ENCODE peak calls at places on chromosomes 11 and 22, in ten cellular contexts. One of them, this sample, is unnamed.
A peak's percentile ranks its signal among the peaks of the same experiment; 100 is the strongest.

GRCh38 chr22:17769716-17770082 is 4.6 kb downstream of the BID start:
- DNase-seq in effector memory CD4-positive, alpha-beta T cell: no peak
- DNase-seq in small intestine: peak; percentile 82
- DNase-seq in foreskin fibroblast: no peak
- DNase-seq in iris pigment epithelial cell: no peak
- DNase-seq in HFF-Myc: no peak
- DNase-seq in NAMALWA: no peak
- DNase-seq in hepatic stellate cell: no peak
- DNase-seq in suprapubic skin: no peak
- DNase-seq in H54: no peak
- DNase-seq in this sample: no peak

GRCh38 chr11:15967966-15968365 is 388.4 kb downstream of the SOX6 start:
- DNase-seq in effector memory CD4-positive, alpha-beta T cell: no peak
- DNase-seq in suprapubic skin: no peak
- DNase-seq in HFF-Myc: no peak
- DNase-seq in H54: no peak
- DNase-seq in iris pigment epithelial cell: peak; percentile 83
- DNase-seq in foreskin fibroblast: peak; percentile 74
- DNase-seq in NAMALWA: no peak
- DNase-seq in small intestine: peak; percentile 19
- DNase-seq in hepatic stellate cell: no peak
- DNase-seq in this sample: peak; percentile 50

GRCh38 chr11:27193434-27194225 is 153.0 kb downstream of the BBOX1 start:
- DNase-seq in iris pigment epithelial cell: no peak
- DNase-seq in hepatic stellate cell: no peak
- DNase-seq in HFF-Myc: no peak
- DNase-seq in NAMALWA: no peak
- DNase-seq in foreskin fibroblast: no peak
- DNase-seq in effector memory CD4-positive, alpha-beta T cell: no peak
- DNase-seq in small intestine: peak; percentile 73
- DNase-seq in suprapubic skin: no peak
- DNase-seq in H54: no peak
- DNase-seq in this sample: no peak

GRCh38 chr11:15800121-15800800 is 556.1 kb downstream of the SOX6 start:
- DNase-seq in H54: no peak
- DNase-seq in NAMALWA: no peak
- DNase-seq in iris pigment epithelial cell: peak; percentile 58
- DNase-seq in effector memory CD4-positive, alpha-beta T cell: no peak
- DNase-seq in small intestine: peak; percentile 55
- DNase-seq in hepatic stellate cell: no peak
- DNase-seq in HFF-Myc: no peak
- DNase-seq in foreskin fibroblast: peak; percentile 59
- DNase-seq in suprapubic skin: no peak
- DNase-seq in this sample: no peak

GRCh38 chr11:31995031-31995430 is 95.8 kb upstream of the RCN1 start:
- DNase-seq in H54: no peak
- DNase-seq in hepatic stellate cell: no peak
- DNase-seq in effector memory CD4-positive, alpha-beta T cell: no peak
- DNase-seq in suprapubic skin: no peak
- DNase-seq in small intestine: no peak
- DNase-seq in HFF-Myc: no peak
- DNase-seq in foreskin fibroblast: no peak
- DNase-seq in NAMALWA: no peak
- DNase-seq in iris pigment epithelial cell: no peak
- DNase-seq in this sample: no peak

GRCh38 chr11:64823568-64824119 is 13.3 kb upstream of the MEN1 start:
- DNase-seq in iris pigment epithelial cell: no peak
- DNase-seq in H54: no peak
- DNase-seq in foreskin fibroblast: no peak
- DNase-seq in hepatic stellate cell: no peak
- DNase-seq in NAMALWA: no peak
- DNase-seq in small intestine: no peak
- DNase-seq in suprapubic skin: no peak
- DNase-seq in effector memory CD4-positive, alpha-beta T cell: no peak
- DNase-seq in HFF-Myc: no peak
- DNase-seq in this sample: no peak

GRCh38 chr11:69791266-69791665 is 16.1 kb upstream of the FGF4 start:
- DNase-seq in foreskin fibroblast: peak; percentile 47
- DNase-seq in iris pigment epithelial cell: peak; percentile 50
- DNase-seq in HFF-Myc: peak; percentile 38
- DNase-seq in effector memory CD4-positive, alpha-beta T cell: no peak
- DNase-seq in hepatic stellate cell: peak; percentile 50
- DNase-seq in suprapubic skin: no peak
- DNase-seq in NAMALWA: no peak
- DNase-seq in small intestine: no peak
- DNase-seq in H54: no peak
- DNase-seq in this sample: no peak

GRCh38 chr22:44999231-44999630 is 10.6 kb downstream of the PHF21B start:
- DNase-seq in small intestine: no peak
- DNase-seq in iris pigment epithelial cell: no peak
- DNase-seq in foreskin fibroblast: no peak
- DNase-seq in HFF-Myc: no peak
- DNase-seq in effector memory CD4-positive, alpha-beta T cell: no peak
- DNase-seq in suprapubic skin: no peak
- DNase-seq in NAMALWA: no peak
- DNase-seq in H54: no peak
- DNase-seq in hepatic stellate cell: no peak
- DNase-seq in this sample: no peak

GRCh38 chr11:128867277-128867676 is at the start of gene KCNJ1:
- DNase-seq in HFF-Myc: no peak
- DNase-seq in H54: no peak
- DNase-seq in small intestine: no peak
- DNase-seq in suprapubic skin: no peak
- DNase-seq in foreskin fibroblast: no peak
- DNase-seq in NAMALWA: no peak
- DNase-seq in hepatic stellate cell: no peak
- DNase-seq in effector memory CD4-positive, alpha-beta T cell: no peak
- DNase-seq in iris pigment epithelial cell: no peak
- DNase-seq in this sample: no peak

GRCh38 chr11:82462588-82462987 is 271.1 kb downstream of the FAM181B start:
- DNase-seq in NAMALWA: no peak
- DNase-seq in foreskin fibroblast: no peak
- DNase-seq in small intestine: no peak
- DNase-seq in hepatic stellate cell: no peak
- DNase-seq in HFF-Myc: no peak
- DNase-seq in effector memory CD4-positive, alpha-beta T cell: no peak
- DNase-seq in suprapubic skin: no peak
- DNase-seq in H54: no peak
- DNase-seq in iris pigment epithelial cell: no peak
- DNase-seq in this sample: no peak

GRCh38 chr22:39098026-39098425 is 982 bp downstream of the APOBEC3H start:
- DNase-seq in iris pigment epithelial cell: no peak
- DNase-seq in H54: no peak
- DNase-seq in small intestine: no peak
- DNase-seq in effector memory CD4-positive, alpha-beta T cell: no peak
- DNase-seq in hepatic stellate cell: no peak
- DNase-seq in foreskin fibroblast: no peak
- DNase-seq in HFF-Myc: no peak
- DNase-seq in suprapubic skin: no peak
- DNase-seq in NAMALWA: no peak
- DNase-seq in this sample: no peak

GRCh38 chr22:27870234-27871191 is 48.5 kb downstream of the PITPNB start:
- DNase-seq in suprapubic skin: no peak
- DNase-seq in NAMALWA: no peak
- DNase-seq in iris pigment epithelial cell: no peak
- DNase-seq in small intestine: peak; percentile 58
- DNase-seq in H54: no peak
- DNase-seq in foreskin fibroblast: no peak
- DNase-seq in effector memory CD4-positive, alpha-beta T cell: no peak
- DNase-seq in HFF-Myc: no peak
- DNase-seq in hepatic stellate cell: no peak
- DNase-seq in this sample: no peak

GRCh38 chr11:1705121-1706052 is 8.4 kb downstream of the KRTAP5-6 start:
- DNase-seq in foreskin fibroblast: no peak
- DNase-seq in iris pigment epithelial cell: peak; percentile 20
- DNase-seq in hepatic stellate cell: no peak
- DNase-seq in suprapubic skin: no peak
- DNase-seq in H54: peak; percentile 39
- DNase-seq in HFF-Myc: no peak
- DNase-seq in effector memory CD4-positive, alpha-beta T cell: no peak
- DNase-seq in small intestine: no peak
- DNase-seq in NAMALWA: no peak
- DNase-seq in this sample: no peak

GRCh38 chr11:105202844-105203548 is 63.4 kb upstream of the CARD18 start:
- DNase-seq in small intestine: peak; percentile 82
- DNase-seq in suprapubic skin: no peak
- DNase-seq in effector memory CD4-positive, alpha-beta T cell: no peak
- DNase-seq in iris pigment epithelial cell: peak; percentile 50
- DNase-seq in HFF-Myc: no peak
- DNase-seq in foreskin fibroblast: peak; percentile 6
- DNase-seq in NAMALWA: no peak
- DNase-seq in H54: no peak
- DNase-seq in hepatic stellate cell: no peak
- DNase-seq in this sample: no peak

GRCh38 chr22:39469681-39470461 is 13.1 kb downstream of the MGAT3 start:
- DNase-seq in effector memory CD4-positive, alpha-beta T cell: no peak
- DNase-seq in NAMALWA: no peak
- DNase-seq in H54: no peak
- DNase-seq in suprapubic skin: no peak
- DNase-seq in hepatic stellate cell: no peak
- DNase-seq in foreskin fibroblast: no peak
- DNase-seq in HFF-Myc: no peak
- DNase-seq in iris pigment epithelial cell: no peak
- DNase-seq in small intestine: peak; percentile 83
- DNase-seq in this sample: no peak

GRCh38 chr22:46079861-46080821 is 70.2 kb upstream of the PPARA start:
- DNase-seq in suprapubic skin: peak; percentile 87
- DNase-seq in iris pigment epithelial cell: peak; percentile 52
- DNase-seq in NAMALWA: no peak
- DNase-seq in foreskin fibroblast: peak; percentile 94
- DNase-seq in H54: no peak
- DNase-seq in hepatic stellate cell: peak; percentile 88
- DNase-seq in effector memory CD4-positive, alpha-beta T cell: no peak
- DNase-seq in HFF-Myc: no peak
- DNase-seq in small intestine: no peak
- DNase-seq in this sample: no peak

GRCh38 chr22:17896552-17896951 is 122.3 kb upstream of the BID start:
- DNase-seq in H54: no peak
- DNase-seq in foreskin fibroblast: peak; percentile 21
- DNase-seq in hepatic stellate cell: no peak
- DNase-seq in small intestine: no peak
- DNase-seq in effector memory CD4-positive, alpha-beta T cell: no peak
- DNase-seq in suprapubic skin: no peak
- DNase-seq in HFF-Myc: no peak
- DNase-seq in NAMALWA: no peak
- DNase-seq in iris pigment epithelial cell: no peak
- DNase-seq in this sample: no peak

GRCh38 chr11:77196961-77197360 is 68.9 kb downstream of the MYO7A start:
- DNase-seq in small intestine: no peak
- DNase-seq in H54: no peak
- DNase-seq in HFF-Myc: no peak
- DNase-seq in suprapubic skin: no peak
- DNase-seq in foreskin fibroblast: no peak
- DNase-seq in NAMALWA: no peak
- DNase-seq in hepatic stellate cell: no peak
- DNase-seq in effector memory CD4-positive, alpha-beta T cell: no peak
- DNase-seq in iris pigment epithelial cell: no peak
- DNase-seq in this sample: no peak

GRCh38 chr11:126163074-126163700 is 48.3 kb downstream of the RPUSD4 start:
- DNase-seq in iris pigment epithelial cell: peak; percentile 53
- DNase-seq in small intestine: no peak
- DNase-seq in suprapubic skin: peak; percentile 86
- DNase-seq in foreskin fibroblast: peak; percentile 94
- DNase-seq in NAMALWA: no peak
- DNase-seq in HFF-Myc: peak; percentile 69
- DNase-seq in H54: peak; percentile 74
- DNase-seq in hepatic stellate cell: no peak
- DNase-seq in effector memory CD4-positive, alpha-beta T cell: no peak
- DNase-seq in this sample: no peak

GRCh38 chr11:61696602-61697001 is 16.4 kb downstream of the DAGLA start:
- DNase-seq in H54: no peak
- DNase-seq in small intestine: no peak
- DNase-seq in NAMALWA: no peak
- DNase-seq in hepatic stellate cell: no peak
- DNase-seq in foreskin fibroblast: no peak
- DNase-seq in iris pigment epithelial cell: peak; percentile 21
- DNase-seq in HFF-Myc: no peak
- DNase-seq in effector memory CD4-positive, alpha-beta T cell: no peak
- DNase-seq in suprapubic skin: no peak
- DNase-seq in this sample: no peak

GRCh38 chr11:122791411-122791810 is 46.9 kb upstream of the CRTAM start:
- DNase-seq in hepatic stellate cell: no peak
- DNase-seq in foreskin fibroblast: peak; percentile 83
- DNase-seq in iris pigment epithelial cell: peak; percentile 28
- DNase-seq in H54: no peak
- DNase-seq in suprapubic skin: no peak
- DNase-seq in effector memory CD4-positive, alpha-beta T cell: no peak
- DNase-seq in small intestine: no peak
- DNase-seq in HFF-Myc: no peak
- DNase-seq in NAMALWA: no peak
- DNase-seq in this sample: no peak

This sample was measured in glomerular endothelial cell.